ENCODE peak calls at places on chromosomes 11 and 22, in six cellular contexts. I is epithelial cell of proximal tubule; E is nucleus accumbens; M is T-helper 2 cell; F is WERI-Rb-1; P is activated CD4-positive, alpha-beta T cell treated with anti-CD3 and anti-CD28 coated beads, Interleukin-2, amount 10 ng/mL, durations not matched to agents 7 days and 5 days. Q is an unnamed sample.

GRCh38 chr22:17266261-17266971 is 47.2 kb upstream of the ADA2 start:
- DNase-seq in I (no peak), M (peak), E (peak), P (peak), F (peak), Q (no peak)

GRCh38 chr11:134226806-134227325 is 2.4 kb downstream of the VPS26B start:
- DNase-seq in E (no peak), M (no peak), F (no peak), P (no peak), I (no peak), Q (no peak)

GRCh38 chr11:31844351-31844750 is 33.2 kb upstream of the PAX6 start:
- DNase-seq in M (no peak), I (no peak), P (no peak), F (no peak), E (no peak), Q (no peak)

GRCh38 chr22:22123118-22123959 is 121.2 kb upstream of the VPREB1 start:
- DNase-seq in F (no peak), M (no peak), I (no peak), P (no peak), E (no peak), Q (no peak)

GRCh38 chr11:75369846-75370245 is 18.4 kb upstream of the ARRB1 start:
- DNase-seq in I (no peak), F (no peak), E (no peak), P (no peak), M (no peak), Q (no peak)

GRCh38 chr11:62337682-62338181 is 484 bp downstream of the ASRGL1 start:
- DNase-seq in P (no peak), M (no peak), E (peak), I (no peak), F (peak), Q (peak)

GRCh38 chr11:12623869-12624268 is 50.4 kb upstream of the TEAD1 start:
- DNase-seq in E (no peak), I (no peak), P (no peak), M (no peak), F (no peak), Q (no peak)

GRCh38 chr11:67375320-67376021 is 2.1 kb upstream of the CLCF1 start:
- DNase-seq in M (no peak), E (no peak), F (no peak), P (no peak), I (no peak), Q (no peak)

GRCh38 chr22:45585946-45586540 is 83.4 kb downstream of the FBLN1 start:
- DNase-seq in E (no peak), M (no peak), I (no peak), F (no peak), P (no peak), Q (no peak)